ENCODE peak calls at places on chromosomes 4 and X, in nine cellular contexts. One of them, this sample, is unnamed.

GRCh38 chr4:56908206-56909082 is 744 bp downstream of the REST start:
- DNase-seq in tibial artery: peak
- DNase-seq in HT-29: peak
- DNase-seq in kidney glomerular epithelial cell: peak
- DNase-seq in activated CD4-positive, CD25-positive, alpha-beta regulatory T cell: peak
- DNase-seq in epithelial cell of proximal tubule: no peak
- DNase-seq in bronchial epithelial cell: peak
- DNase-seq in amniotic stem cell: peak
- DNase-seq in SW480: peak
- DNase-seq in this sample: no peak

GRCh38 chrX:24696241-24696640 is 2.5 kb downstream of the POLA1 start:
- DNase-seq in tibial artery: no peak
- DNase-seq in HT-29: no peak
- DNase-seq in kidney glomerular epithelial cell: no peak
- DNase-seq in activated CD4-positive, CD25-positive, alpha-beta regulatory T cell: no peak
- DNase-seq in epithelial cell of proximal tubule: no peak
- DNase-seq in bronchial epithelial cell: no peak
- DNase-seq in amniotic stem cell: no peak
- DNase-seq in SW480: no peak
- DNase-seq in this sample: no peak

GRCh38 chrX:57900961-57901360 is 9.3 kb downstream of the ZXDA start:
- DNase-seq in tibial artery: no peak
- DNase-seq in HT-29: no peak
- DNase-seq in kidney glomerular epithelial cell: peak
- DNase-seq in activated CD4-positive, CD25-positive, alpha-beta regulatory T cell: no peak
- DNase-seq in epithelial cell of proximal tubule: peak
- DNase-seq in bronchial epithelial cell: no peak
- DNase-seq in amniotic stem cell: no peak
- DNase-seq in SW480: no peak
- DNase-seq in this sample: no peak

GRCh38 chrX:129593137-129593536 is 53.1 kb downstream of the OCRL start:
- DNase-seq in tibial artery: no peak
- DNase-seq in HT-29: no peak
- DNase-seq in kidney glomerular epithelial cell: no peak
- DNase-seq in activated CD4-positive, CD25-positive, alpha-beta regulatory T cell: no peak
- DNase-seq in epithelial cell of proximal tubule: no peak
- DNase-seq in bronchial epithelial cell: peak
- DNase-seq in amniotic stem cell: no peak
- DNase-seq in SW480: no peak
- DNase-seq in this sample: no peak

GRCh38 chrX:130174051-130174704 is 2.4 kb downstream of the RAB33A start:
- DNase-seq in tibial artery: peak
- DNase-seq in HT-29: no peak
- DNase-seq in kidney glomerular epithelial cell: no peak
- DNase-seq in activated CD4-positive, CD25-positive, alpha-beta regulatory T cell: no peak
- DNase-seq in epithelial cell of proximal tubule: no peak
- DNase-seq in bronchial epithelial cell: peak
- DNase-seq in amniotic stem cell: peak
- DNase-seq in SW480: no peak
- DNase-seq in this sample: peak

GRCh38 chr4:76235915-76236314 is 15.6 kb upstream of the FAM47E start:
- DNase-seq in tibial artery: no peak
- DNase-seq in HT-29: peak
- DNase-seq in kidney glomerular epithelial cell: no peak
- DNase-seq in activated CD4-positive, CD25-positive, alpha-beta regulatory T cell: no peak
- DNase-seq in epithelial cell of proximal tubule: no peak
- DNase-seq in bronchial epithelial cell: peak
- DNase-seq in amniotic stem cell: no peak
- DNase-seq in SW480: no peak
- DNase-seq in this sample: no peak

GRCh38 chr4:8101796-8102355 is 56.7 kb downstream of the ABLIM2 start:
- DNase-seq in tibial artery: no peak
- DNase-seq in HT-29: no peak
- DNase-seq in kidney glomerular epithelial cell: no peak
- DNase-seq in activated CD4-positive, CD25-positive, alpha-beta regulatory T cell: no peak
- DNase-seq in epithelial cell of proximal tubule: no peak
- DNase-seq in bronchial epithelial cell: no peak
- DNase-seq in amniotic stem cell: no peak
- DNase-seq in SW480: no peak
- DNase-seq in this sample: no peak

GRCh38 chr4:61828960-61829359 is 628.8 kb downstream of the ADGRL3 start:
- DNase-seq in tibial artery: no peak
- DNase-seq in HT-29: no peak
- DNase-seq in kidney glomerular epithelial cell: no peak
- DNase-seq in activated CD4-positive, CD25-positive, alpha-beta regulatory T cell: no peak
- DNase-seq in epithelial cell of proximal tubule: no peak
- DNase-seq in bronchial epithelial cell: no peak
- DNase-seq in amniotic stem cell: no peak
- DNase-seq in SW480: no peak
- DNase-seq in this sample: no peak

GRCh38 chr4:137238456-137238855 is 293.8 kb downstream of the PCDH18 start:
- DNase-seq in tibial artery: no peak
- DNase-seq in HT-29: no peak
- DNase-seq in kidney glomerular epithelial cell: no peak
- DNase-seq in activated CD4-positive, CD25-positive, alpha-beta regulatory T cell: no peak
- DNase-seq in epithelial cell of proximal tubule: no peak
- DNase-seq in bronchial epithelial cell: no peak
- DNase-seq in amniotic stem cell: no peak
- DNase-seq in SW480: no peak
- DNase-seq in this sample: no peak

GRCh38 chrX:39967348-39967747 is 130.4 kb downstream of the BCOR start:
- DNase-seq in tibial artery: no peak
- DNase-seq in HT-29: no peak
- DNase-seq in kidney glomerular epithelial cell: no peak
- DNase-seq in activated CD4-positive, CD25-positive, alpha-beta regulatory T cell: no peak
- DNase-seq in epithelial cell of proximal tubule: no peak
- DNase-seq in bronchial epithelial cell: peak
- DNase-seq in amniotic stem cell: no peak
- DNase-seq in SW480: no peak
- DNase-seq in this sample: no peak

GRCh38 chrX:101220881-101221280 is 1.3 kb downstream of the DRP2 start:
- DNase-seq in tibial artery: no peak
- DNase-seq in HT-29: no peak
- DNase-seq in kidney glomerular epithelial cell: no peak
- DNase-seq in activated CD4-positive, CD25-positive, alpha-beta regulatory T cell: no peak
- DNase-seq in epithelial cell of proximal tubule: no peak
- DNase-seq in bronchial epithelial cell: no peak
- DNase-seq in amniotic stem cell: no peak
- DNase-seq in SW480: no peak
- DNase-seq in this sample: no peak

GRCh38 chr4:122710434-122711308 is 21.8 kb upstream of the BBS12 start:
- DNase-seq in tibial artery: no peak
- DNase-seq in HT-29: no peak
- DNase-seq in kidney glomerular epithelial cell: no peak
- DNase-seq in activated CD4-positive, CD25-positive, alpha-beta regulatory T cell: no peak
- DNase-seq in epithelial cell of proximal tubule: no peak
- DNase-seq in bronchial epithelial cell: peak
- DNase-seq in amniotic stem cell: no peak
- DNase-seq in SW480: no peak
- DNase-seq in this sample: no peak

GRCh38 chr4:186013404-186014186 is 55.4 kb upstream of the TLR3 start:
- DNase-seq in tibial artery: no peak
- DNase-seq in HT-29: no peak
- DNase-seq in kidney glomerular epithelial cell: no peak
- DNase-seq in activated CD4-positive, CD25-positive, alpha-beta regulatory T cell: no peak
- DNase-seq in epithelial cell of proximal tubule: no peak
- DNase-seq in bronchial epithelial cell: no peak
- DNase-seq in amniotic stem cell: no peak
- DNase-seq in SW480: no peak
- DNase-seq in this sample: no peak

GRCh38 chr4:129240816-129241215 is 144.9 kb downstream of the C4orf33 start:
- DNase-seq in tibial artery: no peak
- DNase-seq in HT-29: peak
- DNase-seq in kidney glomerular epithelial cell: peak
- DNase-seq in activated CD4-positive, CD25-positive, alpha-beta regulatory T cell: no peak
- DNase-seq in epithelial cell of proximal tubule: peak
- DNase-seq in bronchial epithelial cell: no peak
- DNase-seq in amniotic stem cell: no peak
- DNase-seq in SW480: no peak
- DNase-seq in this sample: no peak

GRCh38 chrX:123184199-123184857 is at the start of gene GRIA3:
- DNase-seq in tibial artery: peak
- DNase-seq in HT-29: no peak
- DNase-seq in kidney glomerular epithelial cell: no peak
- DNase-seq in activated CD4-positive, CD25-positive, alpha-beta regulatory T cell: no peak
- DNase-seq in epithelial cell of proximal tubule: no peak
- DNase-seq in bronchial epithelial cell: peak
- DNase-seq in amniotic stem cell: no peak
- DNase-seq in SW480: no peak
- DNase-seq in this sample: no peak

GRCh38 chr4:117478702-117479101 is 393.3 kb upstream of the TRAM1L1 start:
- DNase-seq in tibial artery: no peak
- DNase-seq in HT-29: no peak
- DNase-seq in kidney glomerular epithelial cell: no peak
- DNase-seq in activated CD4-positive, CD25-positive, alpha-beta regulatory T cell: no peak
- DNase-seq in epithelial cell of proximal tubule: no peak
- DNase-seq in bronchial epithelial cell: no peak
- DNase-seq in amniotic stem cell: no peak
- DNase-seq in SW480: no peak
- DNase-seq in this sample: no peak

GRCh38 chrX:118459494-118459893 is 36.1 kb upstream of the DOCK11 start:
- DNase-seq in tibial artery: no peak
- DNase-seq in HT-29: peak
- DNase-seq in kidney glomerular epithelial cell: peak
- DNase-seq in activated CD4-positive, CD25-positive, alpha-beta regulatory T cell: no peak
- DNase-seq in epithelial cell of proximal tubule: no peak
- DNase-seq in bronchial epithelial cell: peak
- DNase-seq in amniotic stem cell: no peak
- DNase-seq in SW480: peak
- DNase-seq in this sample: peak

GRCh38 chr4:95193391-95194224 is 355.2 kb downstream of the UNC5C start:
- DNase-seq in tibial artery: peak
- DNase-seq in HT-29: no peak
- DNase-seq in kidney glomerular epithelial cell: no peak
- DNase-seq in activated CD4-positive, CD25-positive, alpha-beta regulatory T cell: no peak
- DNase-seq in epithelial cell of proximal tubule: no peak
- DNase-seq in bronchial epithelial cell: no peak
- DNase-seq in amniotic stem cell: no peak
- DNase-seq in SW480: no peak
- DNase-seq in this sample: no peak

GRCh38 chr4:74426101-74426500 is 18.8 kb upstream of the AREG start:
- DNase-seq in tibial artery: no peak
- DNase-seq in HT-29: no peak
- DNase-seq in kidney glomerular epithelial cell: no peak
- DNase-seq in activated CD4-positive, CD25-positive, alpha-beta regulatory T cell: no peak
- DNase-seq in epithelial cell of proximal tubule: no peak
- DNase-seq in bronchial epithelial cell: peak
- DNase-seq in amniotic stem cell: peak
- DNase-seq in SW480: no peak
- DNase-seq in this sample: no peak

GRCh38 chrX:107669276-107669675 is 41.0 kb downstream of the PRPS1 start:
- DNase-seq in tibial artery: no peak
- DNase-seq in HT-29: no peak
- DNase-seq in kidney glomerular epithelial cell: no peak
- DNase-seq in activated CD4-positive, CD25-positive, alpha-beta regulatory T cell: no peak
- DNase-seq in epithelial cell of proximal tubule: no peak
- DNase-seq in bronchial epithelial cell: no peak
- DNase-seq in amniotic stem cell: no peak
- DNase-seq in SW480: no peak
- DNase-seq in this sample: no peak

GRCh38 chr4:86744570-86744969 is 104.6 kb downstream of the SLC10A6 start:
- DNase-seq in tibial artery: no peak
- DNase-seq in HT-29: no peak
- DNase-seq in kidney glomerular epithelial cell: no peak
- DNase-seq in activated CD4-positive, CD25-positive, alpha-beta regulatory T cell: no peak
- DNase-seq in epithelial cell of proximal tubule: no peak
- DNase-seq in bronchial epithelial cell: peak
- DNase-seq in amniotic stem cell: no peak
- DNase-seq in SW480: no peak
- DNase-seq in this sample: no peak

GRCh38 chr4:138242076-138242829 is at the start of gene SLC7A11:
- DNase-seq in tibial artery: no peak
- DNase-seq in HT-29: peak
- DNase-seq in kidney glomerular epithelial cell: peak
- DNase-seq in activated CD4-positive, CD25-positive, alpha-beta regulatory T cell: no peak
- DNase-seq in epithelial cell of proximal tubule: peak
- DNase-seq in bronchial epithelial cell: peak
- DNase-seq in amniotic stem cell: peak
- DNase-seq in SW480: peak
- DNase-seq in this sample: peak

GRCh38 chr4:57426779-57427395 is 316.7 kb upstream of the IGFBP7 start:
- DNase-seq in tibial artery: peak
- DNase-seq in HT-29: peak
- DNase-seq in kidney glomerular epithelial cell: peak
- DNase-seq in activated CD4-positive, CD25-positive, alpha-beta regulatory T cell: no peak
- DNase-seq in epithelial cell of proximal tubule: no peak
- DNase-seq in bronchial epithelial cell: peak
- DNase-seq in amniotic stem cell: peak
- DNase-seq in SW480: peak
- DNase-seq in this sample: peak

GRCh38 chr4:138275946-138276621 is 33.9 kb upstream of the SLC7A11 start:
- DNase-seq in tibial artery: no peak
- DNase-seq in HT-29: no peak
- DNase-seq in kidney glomerular epithelial cell: peak
- DNase-seq in activated CD4-positive, CD25-positive, alpha-beta regulatory T cell: no peak
- DNase-seq in epithelial cell of proximal tubule: peak
- DNase-seq in bronchial epithelial cell: peak
- DNase-seq in amniotic stem cell: peak
- DNase-seq in SW480: no peak
- DNase-seq in this sample: peak

GRCh38 chr4:174575436-174575835 is 53.1 kb upstream of the HPGD start:
- DNase-seq in tibial artery: no peak
- DNase-seq in HT-29: peak
- DNase-seq in kidney glomerular epithelial cell: no peak
- DNase-seq in activated CD4-positive, CD25-positive, alpha-beta regulatory T cell: no peak
- DNase-seq in epithelial cell of proximal tubule: no peak
- DNase-seq in bronchial epithelial cell: no peak
- DNase-seq in amniotic stem cell: no peak
- DNase-seq in SW480: no peak
- DNase-seq in this sample: no peak

GRCh38 chr4:5009796-5010195 is 9.5 kb downstream of the CYTL1 start:
- DNase-seq in tibial artery: no peak
- DNase-seq in HT-29: no peak
- DNase-seq in kidney glomerular epithelial cell: no peak
- DNase-seq in activated CD4-positive, CD25-positive, alpha-beta regulatory T cell: no peak
- DNase-seq in epithelial cell of proximal tubule: no peak
- DNase-seq in bronchial epithelial cell: no peak
- DNase-seq in amniotic stem cell: no peak
- DNase-seq in SW480: no peak
- DNase-seq in this sample: no peak

GRCh38 chr4:170030121-170030520 is 3.9 kb upstream of the MFAP3L start:
- DNase-seq in tibial artery: no peak
- DNase-seq in HT-29: peak
- DNase-seq in kidney glomerular epithelial cell: peak
- DNase-seq in activated CD4-positive, CD25-positive, alpha-beta regulatory T cell: no peak
- DNase-seq in epithelial cell of proximal tubule: peak
- DNase-seq in bronchial epithelial cell: peak
- DNase-seq in amniotic stem cell: no peak
- DNase-seq in SW480: peak
- DNase-seq in this sample: no peak

GRCh38 chrX:103687073-103687695 is 685 bp upstream of the MORF4L2 start:
- DNase-seq in tibial artery: peak
- DNase-seq in HT-29: peak
- DNase-seq in kidney glomerular epithelial cell: peak
- DNase-seq in activated CD4-positive, CD25-positive, alpha-beta regulatory T cell: peak
- DNase-seq in epithelial cell of proximal tubule: no peak
- DNase-seq in bronchial epithelial cell: peak
- DNase-seq in amniotic stem cell: peak
- DNase-seq in SW480: peak
- DNase-seq in this sample: no peak

GRCh38 chr4:22848332-22848731 is 155.6 kb downstream of the GBA3 start:
- DNase-seq in tibial artery: no peak
- DNase-seq in HT-29: no peak
- DNase-seq in kidney glomerular epithelial cell: no peak
- DNase-seq in activated CD4-positive, CD25-positive, alpha-beta regulatory T cell: no peak
- DNase-seq in epithelial cell of proximal tubule: no peak
- DNase-seq in bronchial epithelial cell: no peak
- DNase-seq in amniotic stem cell: no peak
- DNase-seq in SW480: no peak
- DNase-seq in this sample: no peak

GRCh38 chr4:6279582-6280289 is 10.1 kb downstream of the WFS1 start:
- DNase-seq in tibial artery: peak
- DNase-seq in HT-29: no peak
- DNase-seq in kidney glomerular epithelial cell: no peak
- DNase-seq in activated CD4-positive, CD25-positive, alpha-beta regulatory T cell: no peak
- DNase-seq in epithelial cell of proximal tubule: no peak
- DNase-seq in bronchial epithelial cell: no peak
- DNase-seq in amniotic stem cell: no peak
- DNase-seq in SW480: no peak
- DNase-seq in this sample: no peak

GRCh38 chr4:125085-125820 is 952 bp downstream of the ZNF718 start:
- DNase-seq in tibial artery: peak
- DNase-seq in HT-29: peak
- DNase-seq in kidney glomerular epithelial cell: peak
- DNase-seq in activated CD4-positive, CD25-positive, alpha-beta regulatory T cell: no peak
- DNase-seq in epithelial cell of proximal tubule: peak
- DNase-seq in bronchial epithelial cell: peak
- DNase-seq in amniotic stem cell: no peak
- DNase-seq in SW480: peak
- DNase-seq in this sample: peak